ENCODE peak calls at places on chromosomes 4 and X, in four cellular contexts. K is lung, Y is esophagus muscularis mucosa, U is choroid plexus epithelial cell. N is an unnamed sample.

GRCh38 chr4:2939383-2940243 is 23.6 kb downstream of the NOP14 start:
- DNase-seq in U (no peak), Y (no peak), K (peak; percentile 26), N (no peak)

GRCh38 chr4:70688795-70689231 is 481 bp downstream of the UTP3 start:
- DNase-seq in U (no peak), Y (no peak), K (no peak), N (no peak)

GRCh38 chr4:118816538-118817177 is 19.3 kb downstream of the SEC24D start:
- DNase-seq in K (no peak), U (peak; percentile 67), Y (no peak), N (no peak)

GRCh38 chr4:90979551-90979950 is 852.4 kb downstream of the CCSER1 start:
- DNase-seq in K (no peak), Y (no peak), U (no peak), N (no peak)

GRCh38 chr4:25926473-25926872 is 12.5 kb downstream of the SMIM20 start:
- DNase-seq in K (no peak), Y (no peak), U (no peak), N (peak; percentile 28)

GRCh38 chrX:9882669-9883446 is 84.3 kb upstream of the CLDN34 start:
- DNase-seq in U (peak; percentile 55), K (peak; percentile 34), Y (no peak), N (peak; percentile 9)

GRCh38 chrX:130109429-130110378 is 593 bp downstream of the ELF4 start:
- DNase-seq in U (no peak), Y (no peak), K (no peak), N (peak; percentile 39)

GRCh38 chr4:5638316-5638715 is 70.0 kb downstream of the EVC2 start:
- DNase-seq in Y (no peak), U (peak; percentile 34), K (no peak), N (no peak)

GRCh38 chr4:140003851-140004579 is 150.0 kb downstream of the MAML3 start:
- DNase-seq in Y (no peak), K (no peak), U (no peak), N (no peak)

GRCh38 chrX:103453655-103454054 is 65.6 kb downstream of the RAB40A start:
- DNase-seq in Y (no peak), U (peak; percentile 94), K (no peak), N (no peak)

GRCh38 chrX:109966246-109966645 is 36.7 kb upstream of the TMEM164 start:
- DNase-seq in K (no peak), Y (no peak), U (no peak), N (no peak)

GRCh38 chrX:50198348-50198747 is 2.5 kb downstream of the AKAP4 start:
- DNase-seq in K (no peak), U (no peak), Y (no peak), N (no peak)

GRCh38 chrX:150984164-150984824 is 1.2 kb downstream of the HMGB3 start:
- DNase-seq in U (no peak), Y (no peak), K (no peak), N (no peak)

GRCh38 chr4:171813195-171813955 is at the start of gene GALNTL6:
- DNase-seq in U (peak; percentile 34), Y (no peak), K (no peak), N (no peak)

GRCh38 chrX:46574337-46574940 is 874 bp downstream of the CHST7 start:
- DNase-seq in K (no peak), Y (no peak), U (peak; percentile 16), N (no peak)

GRCh38 chrX:51459125-51459524 is 37.3 kb downstream of the NUDT11 start:
- DNase-seq in Y (no peak), K (no peak), U (peak; percentile 41), N (peak; percentile 58)

GRCh38 chr4:186104895-186105720 is 604 bp downstream of the FAM149A start:
- DNase-seq in U (peak; percentile 5), Y (no peak), K (no peak), N (no peak)

GRCh38 chr4:120353235-120353634 is 286.6 kb upstream of the MAD2L1 start:
- DNase-seq in U (no peak), K (no peak), Y (no peak), N (no peak)

GRCh38 chr4:184450045-184450444 is 24.3 kb downstream of the IRF2 start:
- DNase-seq in Y (no peak), K (no peak), U (peak; percentile 78), N (no peak)